ENCODE peak calls at places on chromosomes 2 and 18, in seven cellular contexts. E is CD8-positive, alpha-beta T cell; A is IMR-90; L is tibial artery; J is breast epithelium; S is GM23338; Z is pancreas. C is an unnamed sample. For H3K4me1, the result is how much of the 10 kb centered on the place peaks cover.

GRCh38 chr18:8548186-8548585 is 61.1 kb upstream of the RAB12 start:
- DNase-seq in L (no peak), S (no peak), E (no peak), Z (no peak), A (peak), J (peak), C (no peak)

GRCh38 chr2:223856021-223856420 is 18.6 kb upstream of the AP1S3 start:
- DNase-seq in J (no peak), S (no peak), E (no peak), Z (no peak), L (no peak), A (peak), C (peak)

GRCh38 chr2:239561448-239562001 is 160.7 kb upstream of the HDAC4 start:
- DNase-seq in Z (peak), S (no peak), L (peak), E (no peak), J (peak), A (no peak), C (no peak)

GRCh38 chr18:45588831-45589558 is 26.3 kb upstream of the SLC14A2 start:
- DNase-seq in E (no peak), S (no peak), A (peak), L (no peak), Z (no peak), J (no peak), C (no peak)

GRCh38 chr2:69628325-69629038 is 15.1 kb downstream of the AAK1 start:
- DNase-seq in A (no peak), E (no peak), J (no peak), Z (no peak), L (no peak), S (no peak), C (peak)

GRCh38 chr2:190979906-190980629 is 33.9 kb downstream of the STAT1 start:
- DNase-seq in E (no peak), J (peak), A (peak), S (no peak), L (peak), Z (peak), C (no peak)

GRCh38 chr2:226031078-226031937 is 631.8 kb downstream of the NYAP2 start:
- DNase-seq in E (no peak), S (peak), J (peak), L (peak), A (peak), Z (peak), C (peak)

GRCh38 chr2:219253753-219254589 is at the start of gene TUBA4A:
- DNase-seq in J (peak), S (peak), Z (peak), E (peak), L (peak), A (peak), C (peak)

GRCh38 chr2:178830451-178830850 is 23.2 kb upstream of the TTN start:
- DNase-seq in J (no peak), Z (no peak), L (no peak), A (no peak), S (no peak), E (no peak), C (no peak)

GRCh38 chr2:138630164-138630563 is 128.6 kb downstream of the SPOPL start:
- DNase-seq in A (no peak), J (no peak), E (no peak), S (no peak), Z (no peak), L (no peak), C (no peak)

GRCh38 chr2:51918113-51918512 is 886.2 kb upstream of the NRXN1 start:
- DNase-seq in E (no peak), S (no peak), Z (no peak), A (peak), L (no peak), J (no peak), C (no peak)

GRCh38 chr2:37585982-37586621 is 85.3 kb downstream of the CDC42EP3 start:
- DNase-seq in L (peak), Z (no peak), S (no peak), J (peak), E (peak), A (peak), C (peak)

GRCh38 chr18:28716321-28716720 is 539.4 kb upstream of the CDH2 start:
- DNase-seq in A (no peak), Z (no peak), S (no peak), L (no peak), E (no peak), J (no peak), C (no peak)

GRCh38 chr2:54444503-54444902 is 11.6 kb upstream of the SPTBN1 start:
- DNase-seq in Z (peak), A (no peak), S (no peak), L (no peak), J (no peak), E (no peak), C (no peak)

GRCh38 chr2:105042189-105042588 is 4.3 kb downstream of the MRPS9 start:
- DNase-seq in E (no peak), J (no peak), S (peak), L (no peak), Z (no peak), A (no peak), C (no peak)

GRCh38 chr2:11279398-11279797 is 65.0 kb downstream of the ROCK2 start:
- DNase-seq in Z (no peak), S (no peak), J (no peak), L (no peak), A (no peak), E (no peak), C (no peak)

GRCh38 chr18:80246656-80247402 is 485 bp downstream of the PARD6G start:
- DNase-seq in E (peak), L (no peak), Z (peak), J (peak), S (peak), A (no peak), C (peak)
- H3K27ac ChIP-seq in E (no peak), L (no peak), Z (no peak), J (peak), S (no peak), A (peak), C (no peak)

GRCh38 chr2:15591692-15592463 is at the start of gene DDX1:
- DNase-seq in J (peak), E (peak), L (peak), Z (peak), S (peak), A (peak), C (peak)
- TF ChIP-seq CTCF in J (no peak), E (no peak), L (no peak), Z (no peak), S (no peak), A (no peak), C (no peak)

DNA sequence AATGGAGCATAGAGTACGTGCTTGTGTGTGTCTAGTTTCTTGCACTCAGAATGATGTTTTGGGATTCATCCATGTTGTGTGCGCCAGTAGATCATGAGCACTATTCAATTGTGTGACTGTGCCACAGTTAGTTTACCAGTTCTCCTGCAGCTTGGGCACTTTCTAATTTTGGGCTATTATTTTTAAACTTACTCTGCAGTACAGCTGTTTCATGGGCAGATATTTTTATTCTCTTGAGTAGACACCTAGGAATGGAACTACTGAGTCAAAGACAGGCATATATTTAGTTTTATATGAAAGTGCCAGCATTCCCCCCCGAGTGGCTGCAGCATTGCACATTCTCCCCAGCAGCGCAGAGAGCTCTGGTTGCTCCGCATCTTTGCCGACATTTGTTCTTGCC is 74.8 kb downstream of the IL1R2 start:
- DNase-seq in A (no peak), E (no peak), S (no peak), L (no peak), J (no peak), Z (no peak), C (no peak)
- H3K4me1 ChIP-seq in A (under half), E (under half), S (under half), L (half or more), J (under half), Z (under half), C (under half)

DNA sequence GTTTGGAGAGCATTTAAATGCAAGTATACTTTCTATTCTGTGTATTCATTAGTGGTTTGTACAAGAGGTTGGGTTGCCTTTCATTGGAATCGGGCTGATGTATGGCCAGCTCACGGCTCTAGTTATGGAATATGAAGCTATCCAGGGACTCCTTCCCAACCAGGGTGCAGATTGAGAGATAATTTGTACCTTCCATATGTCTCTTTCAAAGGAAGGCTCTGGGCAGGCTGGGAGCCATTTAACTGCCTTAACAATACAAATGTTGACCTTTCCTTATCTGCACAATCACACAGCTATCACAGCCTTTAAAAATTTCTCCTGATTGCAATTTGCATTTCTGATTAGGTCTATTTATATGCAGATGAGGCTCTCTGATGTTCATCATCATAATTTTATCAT is 58.7 kb downstream of the MYO3B start:
- DNase-seq in Z (no peak), A (no peak), S (no peak), L (no peak), J (no peak), E (no peak), C (no peak)
- H3K27ac ChIP-seq in Z (no peak), A (no peak), S (no peak), L (no peak), J (no peak), E (no peak), C (no peak)

DNA sequence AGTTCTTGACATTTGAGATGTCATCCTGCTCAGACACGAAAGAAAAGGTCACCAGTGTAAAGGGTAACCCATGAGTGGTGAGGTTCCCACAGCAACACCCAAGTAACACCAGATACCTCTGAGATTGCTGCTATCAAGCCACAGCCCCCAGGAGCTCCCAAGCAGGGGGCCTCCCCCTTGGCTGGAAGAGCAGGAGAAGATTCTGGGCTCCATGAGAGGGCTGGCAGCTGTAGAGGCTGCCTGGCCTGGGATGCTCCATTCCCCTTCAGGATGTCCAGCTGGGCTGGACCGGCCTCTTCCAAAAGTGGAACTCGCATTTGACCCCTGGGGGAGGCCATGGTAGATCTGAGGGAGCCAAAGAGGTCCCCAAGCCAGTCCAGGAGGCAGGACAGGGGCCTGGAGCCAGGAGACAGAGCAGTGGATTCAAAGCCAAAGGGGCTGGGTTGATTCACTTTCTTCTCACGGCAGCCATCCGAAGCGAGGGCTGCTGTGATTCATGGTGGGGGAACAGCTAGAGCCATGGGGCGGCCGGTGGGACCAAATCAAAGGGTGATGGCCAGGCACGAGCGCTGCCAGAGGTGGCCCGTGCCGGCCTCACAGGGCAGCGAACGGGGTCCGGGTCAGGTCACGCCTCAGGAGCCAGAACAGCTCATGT is 95.3 kb upstream of the ID2 start:
- DNase-seq in J (no peak), L (no peak), S (no peak), Z (peak), A (no peak), E (no peak), C (peak)
- TF ChIP-seq CTCF in J (no peak), L (no peak), S (no peak), Z (no peak), A (no peak), E (no peak), C (no peak)

GRCh38 chr2:66346241-66346664 is 88.7 kb upstream of the MEIS1 start:
- DNase-seq in E (no peak), Z (no peak), L (no peak), S (no peak), A (no peak), J (no peak), C (no peak)
- H3K4me1 ChIP-seq in E (under half), Z (under half), L (under half), S (under half), A (under half), J (under half), C (under half)

GRCh38 chr2:180110469-180110868 is 103.4 kb upstream of the CWC22 start:
- DNase-seq in E (no peak), L (no peak), J (no peak), Z (no peak), S (no peak), A (no peak), C (no peak)
- H3K27ac ChIP-seq in E (no peak), L (no peak), J (no peak), Z (no peak), S (no peak), A (no peak), C (no peak)

DNA sequence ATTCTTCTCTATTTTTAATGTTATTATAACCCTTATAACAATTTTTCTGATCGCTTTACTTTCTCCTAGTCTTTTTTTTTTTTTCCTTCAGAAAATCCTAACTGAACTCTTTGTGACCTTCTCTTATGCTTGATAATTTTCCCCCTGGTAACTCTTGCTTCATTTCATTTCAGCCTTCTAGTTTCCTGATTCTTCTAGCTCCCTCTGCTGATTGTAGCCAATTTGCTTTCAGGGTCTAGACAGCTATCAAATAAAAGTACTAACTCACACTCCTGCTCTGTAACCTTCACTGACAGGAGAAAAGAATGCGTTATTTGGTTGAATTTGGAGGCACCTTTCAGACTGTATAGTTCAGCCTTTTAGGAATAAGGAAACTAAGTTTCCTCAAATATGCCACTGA is 99.5 kb downstream of the RBM43 start:
- DNase-seq in Z (no peak), L (no peak), A (peak), S (peak), J (no peak), E (no peak), C (no peak)
- TF ChIP-seq CTCF in Z (no peak), L (no peak), A (peak), S (peak), J (no peak), E (no peak), C (peak)

GRCh38 chr2:236163483-236164200 is 4.5 kb downstream of the GBX2 start:
- DNase-seq in J (no peak), E (no peak), Z (no peak), L (no peak), S (peak), A (no peak), C (peak)

GRCh38 chr2:236164201-236164982 is 3.8 kb downstream of the GBX2 start:
- DNase-seq in L (no peak), Z (peak), S (peak), E (no peak), J (no peak), A (no peak), C (peak)

GRCh38 chr2:236166157-236166780 is 1.9 kb downstream of the GBX2 start:
- DNase-seq in J (no peak), S (peak), Z (peak), L (no peak), E (no peak), A (no peak), C (peak)

GRCh38 chr2:236165491-236166156 is 2.6 kb downstream of the GBX2 start:
- DNase-seq in Z (no peak), S (no peak), L (no peak), E (no peak), J (no peak), A (no peak), C (peak)

GRCh38 chr2:236164983-236165301 is 3.2 kb downstream of the GBX2 start:
- DNase-seq in E (no peak), Z (no peak), L (no peak), A (no peak), S (no peak), J (no peak), C (peak)
- H3K4me1 ChIP-seq in E (under half), Z (under half), L (half or more), A (under half), S (half or more), J (under half), C (under half)

GRCh38 chr2:132387126-132387525 is 29.5 kb upstream of the GPR39 start:
- DNase-seq in E (no peak), A (no peak), S (no peak), Z (no peak), J (no peak), L (no peak), C (no peak)

GRCh38 chr2:132390076-132390475 is 26.5 kb upstream of the GPR39 start:
- DNase-seq in A (no peak), Z (no peak), S (no peak), J (no peak), E (no peak), L (no peak), C (no peak)

GRCh38 chr2:132392211-132392610 is 24.4 kb upstream of the GPR39 start:
- DNase-seq in Z (no peak), J (no peak), L (no peak), A (no peak), S (peak), E (no peak), C (no peak)

GRCh38 chr2:132391381-132391780 is 25.2 kb upstream of the GPR39 start:
- DNase-seq in A (no peak), Z (no peak), E (no peak), J (no peak), L (no peak), S (no peak), C (no peak)
- H3K27ac ChIP-seq in A (no peak), Z (no peak), E (no peak), J (no peak), L (no peak), S (no peak), C (no peak)

C was measured in osteoblast.